ENCODE peak calls at places on chromosomes 16 and 17, in nine cellular contexts. V, N, P, R, Q, J, H, Y and M are unnamed samples.

GRCh38 chr17:65163990-65164495 is 26.9 kb downstream of the RGS9 start:
- DNase-seq in V (peak), N (no peak), P (no peak), R (peak), Q (no peak), J (no peak), H (no peak), Y (no peak), M (no peak)

GRCh38 chr16:4093495-4094137 is 22.6 kb downstream of the ADCY9 start:
- DNase-seq in V (peak), N (no peak), P (no peak), R (no peak), Q (no peak), J (no peak), H (peak), Y (no peak), M (no peak)

GRCh38 chr16:48611329-48612137 is 1.6 kb upstream of the N4BP1 start:
- DNase-seq in V (peak), N (no peak), P (peak), R (peak), Q (no peak), J (peak), H (no peak), Y (no peak), M (peak)

GRCh38 chr16:87677830-87678229 is 75.5 kb downstream of the JPH3 start:
- DNase-seq in V (no peak), N (no peak), P (no peak), R (no peak), Q (no peak), J (no peak), H (no peak), Y (no peak), M (no peak)

GRCh38 chr17:77208217-77208808 is 67.5 kb downstream of the SEC14L1 start:
- DNase-seq in V (no peak), N (no peak), P (no peak), R (peak), Q (no peak), J (no peak), H (no peak), Y (no peak), M (no peak)

GRCh38 chr16:10040136-10041080 is 141.8 kb downstream of the GRIN2A start:
- DNase-seq in V (no peak), N (no peak), P (no peak), R (no peak), Q (no peak), J (no peak), H (no peak), Y (no peak), M (no peak)

GRCh38 chr16:78638371-78638770 is 538.9 kb downstream of the WWOX start:
- DNase-seq in V (no peak), N (no peak), P (no peak), R (no peak), Q (no peak), J (no peak), H (no peak), Y (no peak), M (no peak)

GRCh38 chr16:2751577-2752034 is 832 bp upstream of the SRRM2 start:
- DNase-seq in V (peak), N (no peak), P (no peak), R (no peak), Q (no peak), J (no peak), H (peak), Y (peak), M (no peak)

GRCh38 chr16:30659507-30660423 is 1.5 kb downstream of the FBRS start:
- DNase-seq in V (peak), N (no peak), P (no peak), R (no peak), Q (no peak), J (no peak), H (peak), Y (no peak), M (no peak)

GRCh38 chr17:29384901-29385300 is 5.3 kb upstream of the TAOK1 start:
- DNase-seq in V (no peak), N (no peak), P (no peak), R (no peak), Q (no peak), J (no peak), H (no peak), Y (no peak), M (no peak)

GRCh38 chr17:75367312-75367711 is 38.2 kb downstream of the GRB2 start:
- DNase-seq in V (no peak), N (no peak), P (no peak), R (no peak), Q (no peak), J (no peak), H (no peak), Y (no peak), M (no peak)

GRCh38 chr16:82082543-82083244 is 47.6 kb downstream of the HSD17B2 start:
- DNase-seq in V (no peak), N (no peak), P (no peak), R (no peak), Q (no peak), J (no peak), H (no peak), Y (no peak), M (no peak)

GRCh38 chr17:77783991-77784820 is 174.3 kb upstream of the TNRC6C start:
- DNase-seq in V (no peak), N (no peak), P (no peak), R (no peak), Q (no peak), J (no peak), H (no peak), Y (peak), M (no peak)

GRCh38 chr17:72162569-72162968 is 41.7 kb downstream of the SOX9 start:
- DNase-seq in V (no peak), N (no peak), P (no peak), R (no peak), Q (no peak), J (no peak), H (no peak), Y (no peak), M (no peak)

GRCh38 chr17:75625813-75626486 is 7.3 kb upstream of the SMIM5 start:
- DNase-seq in V (no peak), N (no peak), P (no peak), R (no peak), Q (no peak), J (no peak), H (no peak), Y (peak), M (no peak)

GRCh38 chr16:72427786-72428480 is 256.0 kb upstream of the PMFBP1 start:
- DNase-seq in V (no peak), N (no peak), P (no peak), R (no peak), Q (no peak), J (no peak), H (no peak), Y (no peak), M (no peak)

GRCh38 chr17:17719966-17720543 is 38.8 kb downstream of the RAI1 start:
- DNase-seq in V (no peak), N (no peak), P (no peak), R (no peak), Q (no peak), J (no peak), H (no peak), Y (no peak), M (no peak)

GRCh38 chr17:17719199-17719940 is 38.1 kb downstream of the RAI1 start:
- DNase-seq in V (no peak), N (no peak), P (no peak), R (no peak), Q (no peak), J (no peak), H (no peak), Y (no peak), M (no peak)

GRCh38 chr17:17721140-17721668 is 39.9 kb downstream of the RAI1 start:
- DNase-seq in V (no peak), N (no peak), P (no peak), R (no peak), Q (no peak), J (no peak), H (no peak), Y (no peak), M (no peak)

GRCh38 chr17:17716837-17717523 is 35.7 kb downstream of the RAI1 start:
- DNase-seq in V (no peak), N (no peak), P (no peak), R (no peak), Q (no peak), J (no peak), H (no peak), Y (no peak), M (no peak)

DNA sequence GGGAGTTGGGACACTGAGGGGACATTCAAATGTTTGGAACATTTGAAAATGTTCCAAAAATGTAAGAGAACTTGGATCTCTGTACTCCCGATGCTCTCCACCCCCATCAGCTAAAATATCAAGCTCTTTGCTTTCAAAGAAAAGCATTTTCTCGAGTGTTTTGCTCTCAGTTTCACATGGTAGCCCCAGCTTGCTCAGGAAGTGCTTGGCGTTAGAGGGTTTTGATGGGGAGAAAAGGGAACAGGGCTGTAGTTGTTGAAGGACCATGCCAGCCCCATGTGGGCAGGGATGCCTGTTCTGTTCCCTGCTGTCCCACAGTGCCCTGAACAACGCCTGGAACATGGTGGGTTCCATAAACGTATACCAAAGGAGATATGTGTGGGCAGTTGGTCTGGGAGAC is 37.0 kb downstream of the RAI1 start:
- DNase-seq in V (no peak), N (no peak), P (no peak), R (no peak), Q (no peak), J (no peak), H (no peak), Y (no peak), M (no peak)
- TF ChIP-seq POLR2AphosphoS5 in V (no peak), N (no peak), P (no peak), R (no peak), Q (no peak), J (no peak), H (no peak), Y (no peak), M (no peak)

DNA sequence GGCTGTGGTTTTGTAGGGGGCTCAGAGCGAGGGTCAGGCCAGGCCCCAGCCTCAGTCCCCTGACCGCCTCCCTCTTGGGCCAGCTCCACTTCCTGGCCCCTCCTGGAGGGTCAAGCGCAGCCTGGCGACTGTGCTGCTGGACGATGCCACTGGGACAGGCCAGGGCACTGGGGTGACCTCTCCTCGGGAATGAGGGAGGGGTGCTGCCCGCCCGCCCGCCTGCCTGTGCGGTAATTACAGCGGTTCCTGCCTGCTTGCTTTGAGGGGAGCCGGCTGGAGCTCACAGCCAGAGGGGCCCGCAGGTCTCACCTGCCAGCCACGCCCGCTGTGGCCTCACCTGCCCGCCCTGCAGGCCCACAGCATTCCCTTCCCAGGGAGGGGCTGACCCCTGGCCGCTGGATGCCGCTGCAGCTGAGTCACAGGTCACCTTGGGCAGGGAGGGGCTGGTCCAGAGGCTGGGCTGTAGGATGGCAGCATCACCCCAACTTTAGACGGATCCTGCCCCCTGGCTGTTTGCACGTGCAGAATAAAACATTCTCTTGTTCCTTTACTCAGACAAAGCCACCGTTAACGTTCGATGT is 76.7 kb upstream of the CBX4 start:
- DNase-seq in V (peak), N (no peak), P (no peak), R (peak), Q (no peak), J (no peak), H (no peak), Y (no peak), M (no peak)
- TF ChIP-seq POLR2AphosphoS5 in V (no peak), N (no peak), P (no peak), R (no peak), Q (no peak), J (no peak), H (no peak), Y (no peak), M (no peak)

DNA sequence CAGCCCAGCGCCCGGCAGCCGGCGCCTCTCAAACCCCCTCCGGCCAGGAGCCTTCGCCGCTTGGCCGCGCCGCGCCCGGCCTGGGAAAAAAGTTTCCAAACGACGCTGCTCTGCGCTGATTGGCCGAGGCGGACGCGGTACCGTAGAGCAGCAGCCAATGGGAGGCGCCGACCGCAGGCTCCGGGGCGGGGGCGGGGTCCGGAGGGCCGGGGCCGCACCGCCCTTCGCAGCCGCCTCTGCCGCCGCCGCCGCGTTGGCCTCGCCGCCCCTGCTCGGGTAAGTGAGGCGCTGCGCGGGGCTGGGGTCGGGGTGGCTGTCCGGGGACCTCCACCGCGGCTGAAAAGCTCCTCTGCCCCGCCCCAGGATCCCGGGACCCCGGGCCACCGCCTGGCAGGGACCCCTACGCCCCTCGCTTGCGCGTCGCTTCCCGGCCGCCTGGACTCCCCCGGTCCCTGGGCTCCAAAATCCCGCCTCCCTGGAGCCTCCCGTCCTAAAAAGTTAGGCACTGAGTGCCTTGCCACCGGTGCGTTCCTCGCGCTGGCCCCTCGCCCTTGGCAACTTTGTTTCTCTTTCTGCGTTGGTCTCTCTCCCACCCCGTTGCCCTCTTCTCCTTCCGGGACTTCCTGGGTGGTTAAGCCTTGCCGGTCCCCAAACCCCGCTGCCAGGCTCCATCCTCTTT is at the start of gene NDE1:
- DNase-seq in V (peak), N (peak), P (peak), R (peak), Q (peak), J (no peak), H (peak), Y (peak), M (no peak)
- TF ChIP-seq POLR2AphosphoS5 in V (no peak), N (peak), P (peak), R (peak), Q (peak), J (peak), H (peak), Y (peak), M (peak)

DNA sequence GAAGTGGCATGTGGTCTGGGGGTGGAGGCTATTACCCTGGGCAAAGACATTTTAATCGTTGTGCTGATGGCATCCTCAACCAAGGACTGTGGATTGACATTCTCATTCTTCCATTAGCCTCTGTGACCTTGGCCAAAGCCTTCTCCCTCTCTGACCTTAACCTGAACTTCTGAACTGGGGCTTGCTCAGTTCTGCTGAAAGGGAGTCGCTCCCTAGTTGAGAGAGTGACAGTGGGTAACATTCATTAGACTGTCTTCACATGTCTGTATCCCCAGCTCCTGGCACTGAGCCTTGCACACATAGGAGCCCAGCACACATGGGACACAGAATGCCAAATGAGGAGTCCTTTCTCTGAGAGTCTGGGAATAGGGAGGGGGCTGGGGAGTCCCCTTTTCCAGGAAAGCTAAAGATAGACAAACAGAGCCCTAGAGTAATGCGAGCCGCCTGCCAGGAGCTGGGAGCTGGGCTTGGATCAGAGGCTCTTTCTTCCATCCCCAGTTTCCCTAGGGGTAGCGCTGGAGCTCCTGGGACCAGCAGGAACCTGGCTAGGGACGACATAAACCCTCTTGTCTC is 2.6 kb downstream of the TAC4 start:
- DNase-seq in V (no peak), N (no peak), P (no peak), R (no peak), Q (no peak), J (no peak), H (peak), Y (no peak), M (no peak)
- TF ChIP-seq POLR2AphosphoS5 in V (peak), N (peak), P (no peak), R (no peak), Q (no peak), J (no peak), H (no peak), Y (no peak), M (no peak)

GRCh38 chr17:19306160-19307111 is 56.1 kb downstream of the B9D1 start:
- DNase-seq in V (peak), N (no peak), P (no peak), R (peak), Q (no peak), J (peak), H (peak), Y (no peak), M (no peak)
- TF ChIP-seq POLR2AphosphoS5 in V (no peak), N (no peak), P (peak), R (no peak), Q (no peak), J (peak), H (no peak), Y (no peak), M (no peak)

GRCh38 chr17:78925662-78926555 is 722 bp upstream of the TIMP2 start:
- DNase-seq in V (peak), N (peak), P (no peak), R (peak), Q (no peak), J (no peak), H (peak), Y (no peak), M (peak)

GRCh38 chr17:78934681-78935418 is 9.7 kb upstream of the TIMP2 start:
- DNase-seq in V (no peak), N (no peak), P (no peak), R (no peak), Q (no peak), J (no peak), H (peak), Y (no peak), M (no peak)

GRCh38 chr17:78933025-78933958 is 8.1 kb upstream of the TIMP2 start:
- DNase-seq in V (peak), N (no peak), P (peak), R (peak), Q (no peak), J (peak), H (peak), Y (peak), M (no peak)

GRCh38 chr17:78933959-78934568 is 8.9 kb upstream of the TIMP2 start:
- DNase-seq in V (peak), N (peak), P (no peak), R (peak), Q (no peak), J (no peak), H (peak), Y (no peak), M (peak)

GRCh38 chr17:78929908-78930775 is 5.0 kb upstream of the TIMP2 start:
- DNase-seq in V (no peak), N (no peak), P (no peak), R (no peak), Q (no peak), J (no peak), H (no peak), Y (no peak), M (no peak)
- TF ChIP-seq POLR2AphosphoS5 in V (no peak), N (no peak), P (no peak), R (no peak), Q (no peak), J (no peak), H (no peak), Y (no peak), M (no peak)

GRCh38 chr17:2948721-2949468 is 114.5 kb downstream of the OR1D5 start:
- DNase-seq in V (no peak), N (peak), P (no peak), R (no peak), Q (no peak), J (no peak), H (no peak), Y (no peak), M (peak)

GRCh38 chr17:2947996-2948550 is 115.3 kb downstream of the OR1D5 start:
- DNase-seq in V (no peak), N (peak), P (no peak), R (no peak), Q (no peak), J (no peak), H (no peak), Y (no peak), M (peak)

GRCh38 chr17:2947588-2947950 is 115.8 kb downstream of the OR1D5 start:
- DNase-seq in V (no peak), N (no peak), P (no peak), R (no peak), Q (no peak), J (no peak), H (no peak), Y (no peak), M (no peak)

GRCh38 chr17:2950846-2951245 is 112.6 kb downstream of the OR1D5 start:
- DNase-seq in V (no peak), N (peak), P (no peak), R (no peak), Q (no peak), J (no peak), H (no peak), Y (no peak), M (no peak)

GRCh38 chr17:2949469-2950044 is 113.8 kb downstream of the OR1D5 start:
- DNase-seq in V (peak), N (peak), P (no peak), R (peak), Q (no peak), J (no peak), H (no peak), Y (no peak), M (no peak)
- TF ChIP-seq POLR2AphosphoS5 in V (no peak), N (no peak), P (no peak), R (no peak), Q (no peak), J (no peak), H (no peak), Y (no peak), M (no peak)